ENCODE peak calls at places on chromosome 1, in nine cellular contexts. C is GM12891, O is RWPE1, K is activated T-cell treated with anti-CD3 and anti-CD28 coated beads for 24 hours, X is KBM-7, L is GM19239, V is NCI-H1092, J is GM12864, G is EH. E is an unnamed sample.
A peak's percentile ranks its signal among the peaks of the same experiment; 100 is the strongest.

GRCh38 chr1:175818929-175819328 is 75.5 kb upstream of the TNR start:
- DNase-seq in C (no peak), O (no peak), K (no peak), X (no peak), L (no peak), V (no peak), J (no peak), G (no peak), E (no peak)

GRCh38 chr1:211828584-211829342 is 1.8 kb downstream of the LPGAT1 start:
- DNase-seq in C (no peak), O (no peak), K (no peak), X (no peak), L (no peak), V (no peak), J (no peak), G (no peak), E (no peak)

GRCh38 chr1:16938351-16939321 is 16.9 kb downstream of the CROCC start:
- DNase-seq in C (no peak), O (no peak), K (no peak), X (no peak), L (no peak), V (no peak), J (no peak), G (no peak), E (no peak)

GRCh38 chr1:109901508-109902145 is 9.0 kb upstream of the CSF1 start:
- DNase-seq in C (no peak), O (peak; percentile 35), K (no peak), X (no peak), L (no peak), V (no peak), J (no peak), G (no peak), E (no peak)

GRCh38 chr1:225877570-225877969 is 4.6 kb downstream of the TMEM63A start:
- DNase-seq in C (no peak), O (no peak), K (no peak), X (peak; percentile 45), L (no peak), V (peak; percentile 21), J (no peak), G (peak; percentile 69), E (no peak)

GRCh38 chr1:27109103-27109822 is 45.7 kb downstream of the SLC9A1 start:
- DNase-seq in C (no peak), O (no peak), K (no peak), X (peak; percentile 57), L (no peak), V (no peak), J (no peak), G (peak; percentile 38), E (no peak)

GRCh38 chr1:203325418-203326091 is 20.2 kb downstream of the BTG2 start:
- DNase-seq in C (no peak), O (no peak), K (no peak), X (no peak), L (no peak), V (peak; percentile 100), J (no peak), G (no peak), E (peak; percentile 47)

GRCh38 chr1:22584001-22584557 is 20.8 kb downstream of the EPHA8 start:
- DNase-seq in C (no peak), O (no peak), K (no peak), X (no peak), L (no peak), V (no peak), J (no peak), G (no peak), E (no peak)

GRCh38 chr1:206534552-206534951 is 27.2 kb downstream of the RASSF5 start:
- DNase-seq in C (no peak), O (no peak), K (no peak), X (no peak), L (no peak), V (no peak), J (no peak), G (no peak), E (no peak)

GRCh38 chr1:78441921-78442320 is 48.9 kb upstream of the PTGFR start:
- DNase-seq in C (no peak), O (no peak), K (no peak), X (no peak), L (no peak), V (no peak), J (no peak), G (peak; percentile 87), E (no peak)

GRCh38 chr1:31745071-31745897 is 18.9 kb downstream of the ADGRB2 start:
- DNase-seq in C (peak; percentile 81), O (no peak), K (no peak), X (peak; percentile 68), L (peak; percentile 79), V (peak; percentile 40), J (no peak), G (peak; percentile 75), E (no peak)

GRCh38 chr1:203507227-203507626 is 13.3 kb downstream of the OPTC start:
- DNase-seq in C (no peak), O (no peak), K (no peak), X (no peak), L (no peak), V (peak; percentile 8), J (no peak), G (no peak), E (no peak)

GRCh38 chr1:13900583-13900982 is 200.6 kb downstream of the PRDM2 start:
- DNase-seq in C (no peak), O (no peak), K (no peak), X (no peak), L (no peak), V (no peak), J (no peak), G (no peak), E (no peak)

GRCh38 chr1:19514391-19514831 is 29.1 kb upstream of the CAPZB start:
- DNase-seq in C (no peak), O (no peak), K (no peak), X (no peak), L (no peak), V (no peak), J (no peak), G (no peak), E (no peak)

GRCh38 chr1:225657462-225657989 is 4.6 kb upstream of the ENAH start:
- DNase-seq in C (no peak), O (peak; percentile 80), K (no peak), X (no peak), L (no peak), V (no peak), J (no peak), G (peak; percentile 95), E (no peak)

E was measured in stimulated activated naive B cell treated with anti-CD40 and anti-IgM and Interleukin-4, amounts not matched to agents 10 μg/mL and 1 μg/mL and 100 μg/mL, for 72 hours.